ENCODE peak calls at places on chromosomes 4 and X, in ten cellular contexts. W is GM23338, F is heart right ventricle, T is upper lobe of right lung, X is body of pancreas, I is fibroblast of lung, G is left ventricle myocardium inferior, M is spleen, S is cardiac muscle cell, L is lung. H is an unnamed sample. For H3K4me1, the result is how much of the 10 kb centered on the place peaks cover.

GRCh38 chrX:13622565-13622964 is 30.4 kb upstream of the TCEANC start:
- DNase-seq in W (no peak), F (no peak), T (no peak), X (no peak), I (no peak), G (no peak), M (no peak), S (no peak), L (no peak), H (no peak)

GRCh38 chrX:22247169-22247568 is 25.5 kb upstream of the CBLL2 start:
- DNase-seq in W (no peak), F (no peak), T (no peak), X (no peak), I (peak), G (no peak), M (no peak), S (no peak), L (no peak), H (no peak)

GRCh38 chr4:66097271-66097670 is 427.0 kb upstream of the EPHA5 start:
- DNase-seq in W (no peak), F (no peak), T (no peak), X (no peak), I (no peak), G (no peak), M (no peak), S (no peak), L (no peak), H (no peak)

GRCh38 chrX:134774190-134775048 is 116.1 kb upstream of the PLAC1 start:
- DNase-seq in W (no peak), F (no peak), T (no peak), X (no peak), I (no peak), G (no peak), M (no peak), S (no peak), L (no peak), H (no peak)

GRCh38 chr4:58214376-58214775 is 1104.2 kb upstream of the IGFBP7 start:
- DNase-seq in W (peak), F (no peak), T (no peak), X (no peak), I (no peak), G (no peak), M (no peak), S (no peak), L (no peak), H (no peak)

GRCh38 chr4:1766336-1767057 is 26.6 kb upstream of the FGFR3 start:
- DNase-seq in W (peak), F (no peak), T (no peak), X (peak), I (no peak), G (no peak), M (no peak), S (peak), L (no peak), H (no peak)

GRCh38 chr4:171203425-171203824 is 609.8 kb upstream of the GALNTL6 start:
- DNase-seq in W (no peak), F (no peak), T (no peak), X (peak), I (no peak), G (no peak), M (no peak), S (no peak), L (no peak), H (no peak)

GRCh38 chr4:107997001-107997788 is 7.5 kb downstream of the HADH start:
- DNase-seq in W (no peak), F (no peak), T (no peak), X (peak), I (peak), G (no peak), M (no peak), S (peak), L (no peak), H (no peak)

GRCh38 chr4:6694177-6694901 is 661 bp downstream of the S100P start:
- DNase-seq in W (no peak), F (no peak), T (no peak), X (no peak), I (no peak), G (no peak), M (peak), S (no peak), L (no peak), H (no peak)

GRCh38 chr4:14260591-14260990 is 633.1 kb upstream of the BOD1L1 start:
- DNase-seq in W (no peak), F (no peak), T (no peak), X (no peak), I (no peak), G (no peak), M (no peak), S (no peak), L (no peak), H (no peak)

GRCh38 chr4:182143086-182143821 is 99.9 kb upstream of the TENM3 start:
- DNase-seq in W (peak), F (no peak), T (no peak), X (peak), I (peak), G (no peak), M (no peak), S (peak), L (no peak), H (peak)

GRCh38 chrX:136447968-136448367 is 39.8 kb upstream of the BRS3 start:
- DNase-seq in W (no peak), F (no peak), T (no peak), X (no peak), I (no peak), G (no peak), M (no peak), S (no peak), L (no peak), H (no peak)

GRCh38 chr4:137705171-137705783 is 173.0 kb upstream of the PCDH18 start:
- DNase-seq in W (no peak), F (no peak), T (no peak), X (peak), I (peak), G (no peak), M (no peak), S (peak), L (no peak), H (no peak)

GRCh38 chrX:103373581-103373980 is 2.8 kb upstream of the BEX3 start:
- DNase-seq in W (no peak), F (no peak), T (no peak), X (no peak), I (no peak), G (no peak), M (no peak), S (no peak), L (no peak), H (no peak)

GRCh38 chr4:41013746-41014145 is 200.6 kb downstream of the APBB2 start:
- DNase-seq in W (peak), F (no peak), T (no peak), X (no peak), I (no peak), G (no peak), M (no peak), S (no peak), L (no peak), H (no peak)

GRCh38 chrX:73068467-73069364 is 10.6 kb downstream of the PABPC1L2A start:
- DNase-seq in W (no peak), F (no peak), T (no peak), X (no peak), I (no peak), G (no peak), M (peak), S (no peak), L (no peak), H (no peak)

GRCh38 chr4:83850435-83850834 is 314.5 kb downstream of the GPAT3 start:
- DNase-seq in W (peak), F (no peak), T (no peak), X (no peak), I (no peak), G (no peak), M (no peak), S (peak), L (no peak), H (no peak)

GRCh38 chr4:99762728-99763127 is 53.9 kb upstream of the DAPP1 start:
- DNase-seq in W (no peak), F (no peak), T (no peak), X (no peak), I (no peak), G (no peak), M (no peak), S (no peak), L (no peak), H (no peak)

GRCh38 chr4:84224522-84224921 is 274.6 kb downstream of the NKX6-1 start:
- DNase-seq in W (peak), F (no peak), T (no peak), X (no peak), I (no peak), G (no peak), M (no peak), S (no peak), L (no peak), H (no peak)

GRCh38 chr4:129014566-129015509 is 78.5 kb downstream of the SCLT1 start:
- DNase-seq in W (no peak), F (no peak), T (no peak), X (no peak), I (no peak), G (no peak), M (peak), S (no peak), L (no peak), H (no peak)

GRCh38 chr4:51849430-51849829 is 6.5 kb downstream of the DCUN1D4 start:
- DNase-seq in W (no peak), F (no peak), T (no peak), X (no peak), I (no peak), G (no peak), M (no peak), S (no peak), L (no peak), H (no peak)
- H3K4me1 ChIP-seq in W (half or more), F (under half), T (under half), X (under half), I (under half), G (half or more), M (under half), S (under half), L (under half), H (under half)

DNA sequence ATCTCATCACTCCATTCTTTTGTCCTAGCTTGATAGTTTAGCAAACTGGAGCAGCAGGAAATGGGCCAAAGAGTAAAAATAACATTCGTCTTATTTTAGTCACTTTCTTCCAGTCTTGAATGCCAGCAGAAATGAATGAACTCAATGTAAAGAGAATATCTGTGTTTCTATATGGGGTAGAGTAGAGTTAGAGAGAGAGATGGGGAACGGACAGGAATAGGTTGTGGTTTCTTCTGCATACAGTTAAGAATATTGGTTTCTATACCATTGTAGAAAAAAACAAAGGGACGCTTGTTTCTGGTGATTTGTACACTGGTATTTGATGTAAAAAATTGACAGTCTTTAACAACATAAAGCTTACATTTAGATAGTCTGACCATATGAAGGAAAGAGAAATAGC is 8.9 kb downstream of the GPR174 start:
- DNase-seq in W (no peak), F (no peak), T (no peak), X (no peak), I (no peak), G (no peak), M (no peak), S (no peak), L (no peak), H (no peak)
- H3K27ac ChIP-seq in W (no peak), F (no peak), T (no peak), X (no peak), I (no peak), G (no peak), M (peak), S (no peak), L (no peak), H (no peak)

GRCh38 chr4:8403173-8403753 is 37.3 kb downstream of the ACOX3 start:
- DNase-seq in W (peak), F (peak), T (peak), X (peak), I (peak), G (peak), M (peak), S (peak), L (peak), H (peak)

GRCh38 chr4:8402181-8402597 is 38.3 kb downstream of the ACOX3 start:
- DNase-seq in W (no peak), F (no peak), T (no peak), X (no peak), I (no peak), G (no peak), M (no peak), S (no peak), L (no peak), H (no peak)

GRCh38 chr4:8401665-8402064 is 38.9 kb downstream of the ACOX3 start:
- DNase-seq in W (no peak), F (no peak), T (no peak), X (no peak), I (no peak), G (no peak), M (no peak), S (no peak), L (no peak), H (no peak)

GRCh38 chr4:8403981-8404380 is 36.5 kb downstream of the ACOX3 start:
- DNase-seq in W (no peak), F (no peak), T (no peak), X (no peak), I (no peak), G (no peak), M (peak), S (no peak), L (no peak), H (no peak)

DNA sequence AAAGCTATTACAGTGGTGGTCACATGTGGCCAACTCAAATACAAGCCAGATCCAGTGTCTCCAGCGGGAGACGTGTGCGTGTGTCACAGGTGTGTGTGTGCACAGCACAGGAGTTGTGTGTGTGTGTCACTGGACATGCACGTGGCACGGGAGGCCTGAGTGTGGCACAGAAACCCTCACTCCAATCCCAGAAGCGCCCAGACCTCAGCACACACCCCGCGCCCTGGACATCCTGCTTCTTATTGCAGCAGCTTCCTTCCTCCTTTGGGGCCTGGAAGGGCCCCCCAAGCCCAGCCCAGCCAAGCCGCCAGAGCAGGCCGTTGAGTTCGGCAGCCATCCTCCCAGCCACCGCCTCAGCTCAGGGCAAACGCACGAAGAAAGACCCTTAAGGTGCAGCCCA is 37.9 kb downstream of the ACOX3 start:
- DNase-seq in W (no peak), F (peak), T (no peak), X (peak), I (no peak), G (peak), M (no peak), S (no peak), L (no peak), H (no peak)
- H3K4me1 ChIP-seq in W (under half), F (under half), T (under half), X (under half), I (under half), G (half or more), M (under half), S (under half), L (under half), H (under half)

DNA sequence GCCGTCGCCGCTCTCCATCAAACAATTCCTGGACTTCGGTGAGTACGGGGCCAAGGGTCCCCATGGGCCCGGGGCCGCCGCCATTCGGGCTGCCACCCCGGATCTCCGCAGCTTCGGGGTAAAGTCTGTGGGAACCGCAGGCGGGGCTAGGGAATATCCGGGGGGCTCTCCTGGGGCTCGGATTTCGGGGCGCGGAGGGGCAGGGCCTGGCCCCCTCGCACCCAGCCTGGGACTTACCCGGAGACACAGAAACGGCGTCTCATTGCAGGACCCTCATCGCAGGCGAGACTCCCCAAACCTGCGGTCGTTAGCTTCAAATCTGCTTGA is 401 bp downstream of the PDK3 start:
- DNase-seq in W (peak), F (no peak), T (no peak), X (no peak), I (no peak), G (peak), M (peak), S (peak), L (no peak), H (no peak)
- H3K27ac ChIP-seq in W (peak), F (peak), T (peak), X (peak), I (no peak), G (peak), M (peak), S (peak), L (peak), H (peak)

H was measured in small intestine.